ENCODE peak calls at places on chromosomes 1 and 21, in ten cellular contexts. O is colonic mucosa, A is transverse colon, R is endothelial cell, G is tibial artery, B is AG09319, T is fibroblast of pulmonary artery, Q is astrocyte of the spinal cord, P is HCT116, E is omental fat pad. K is an unnamed sample.

GRCh38 chr1:115302390-115302961 is 35.6 kb downstream of the NGF start:
- DNase-seq in O (no peak), A (no peak), R (no peak), G (no peak), B (peak; percentile 88), T (peak; percentile 90), Q (peak; percentile 82), P (no peak), E (no peak), K (no peak)

GRCh38 chr1:37995773-37996379 is 6.1 kb upstream of the SF3A3 start:
- DNase-seq in O (peak; percentile 62), A (peak; percentile 74), R (peak; percentile 47), G (peak; percentile 91), B (peak; percentile 92), T (peak; percentile 86), Q (peak; percentile 95), P (no peak), E (peak; percentile 75), K (no peak)

GRCh38 chr21:45822429-45823099 is 159.0 kb upstream of the COL6A1 start:
- DNase-seq in O (no peak), A (no peak), R (no peak), G (no peak), B (no peak), T (no peak), Q (no peak), P (no peak), E (no peak), K (no peak)

GRCh38 chr1:206578115-206578935 is 33.9 kb downstream of the EIF2D start:
- DNase-seq in O (no peak), A (no peak), R (no peak), G (no peak), B (no peak), T (no peak), Q (no peak), P (no peak), E (no peak), K (no peak)

GRCh38 chr1:115300087-115300856 is 37.8 kb downstream of the NGF start:
- DNase-seq in O (no peak), A (no peak), R (no peak), G (no peak), B (no peak), T (no peak), Q (no peak), P (no peak), E (no peak), K (no peak)

GRCh38 chr1:174114788-174115448 is 44.4 kb upstream of the RABGAP1L start:
- DNase-seq in O (peak; percentile 50), A (peak; percentile 16), R (peak; percentile 46), G (no peak), B (no peak), T (peak; percentile 58), Q (peak; percentile 36), P (peak; percentile 67), E (no peak), K (no peak)

GRCh38 chr1:154501423-154502065 is 475 bp upstream of the TDRD10 start:
- DNase-seq in O (peak; percentile 40), A (peak; percentile 37), R (peak; percentile 45), G (peak; percentile 77), B (no peak), T (peak; percentile 22), Q (no peak), P (no peak), E (peak; percentile 49), K (no peak)

GRCh38 chr1:94926365-94926914 is 470 bp downstream of the CNN3 start:
- DNase-seq in O (peak; percentile 60), A (peak; percentile 60), R (peak; percentile 77), G (peak; percentile 78), B (no peak), T (peak; percentile 64), Q (peak; percentile 63), P (no peak), E (no peak), K (peak; percentile 44)

GRCh38 chr21:34502480-34503106 is 9.4 kb downstream of the KCNE1 start:
- DNase-seq in O (no peak), A (no peak), R (no peak), G (no peak), B (no peak), T (no peak), Q (no peak), P (no peak), E (no peak), K (no peak)

GRCh38 chr1:68551459-68551858 is 54.6 kb upstream of the DEPDC1 start:
- DNase-seq in O (no peak), A (no peak), R (no peak), G (no peak), B (no peak), T (no peak), Q (peak; percentile 11), P (peak; percentile 67), E (no peak), K (no peak)

GRCh38 chr1:14929547-14930223 is 223.9 kb upstream of the TMEM51 start:
- DNase-seq in O (peak; percentile 83), A (peak; percentile 79), R (no peak), G (no peak), B (no peak), T (peak; percentile 29), Q (peak; percentile 36), P (no peak), E (no peak), K (peak; percentile 53)

GRCh38 chr1:117627562-117628165 is 21.8 kb downstream of the TENT5C start:
- DNase-seq in O (no peak), A (no peak), R (no peak), G (no peak), B (no peak), T (no peak), Q (no peak), P (no peak), E (no peak), K (no peak)

GRCh38 chr1:117815105-117815812 is 114.2 kb downstream of the GDAP2 start:
- DNase-seq in O (no peak), A (no peak), R (no peak), G (peak; percentile 53), B (no peak), T (peak; percentile 47), Q (peak; percentile 70), P (no peak), E (no peak), K (no peak)

GRCh38 chr1:76177644-76178043 is 103.1 kb downstream of the ST6GALNAC3 start:
- DNase-seq in O (no peak), A (no peak), R (no peak), G (no peak), B (no peak), T (no peak), Q (no peak), P (no peak), E (no peak), K (no peak)

GRCh38 chr1:25178917-25179571 is 53.3 kb downstream of the SYF2 start:
- DNase-seq in O (no peak), A (no peak), R (no peak), G (no peak), B (no peak), T (no peak), Q (no peak), P (no peak), E (no peak), K (no peak)

GRCh38 chr1:30305519-30305918 is 417.9 kb downstream of the MATN1 start:
- DNase-seq in O (peak; percentile 4), A (no peak), R (no peak), G (peak; percentile 33), B (no peak), T (no peak), Q (no peak), P (no peak), E (no peak), K (peak; percentile 2)

DNA sequence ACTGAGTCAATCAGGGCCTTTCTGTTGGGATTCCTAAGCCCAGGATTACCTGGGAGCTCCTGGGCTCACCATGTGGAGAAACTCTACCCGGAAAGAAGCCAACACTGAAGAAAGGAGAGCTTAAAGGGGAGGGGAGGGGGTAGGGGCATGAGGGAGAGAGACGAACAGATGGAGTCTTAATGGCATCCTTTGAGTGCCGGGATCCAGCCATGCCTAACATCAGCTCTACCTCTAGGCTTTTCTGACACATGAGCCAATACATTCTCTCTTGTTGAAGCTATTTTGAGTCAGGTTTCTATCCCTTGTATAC is 75.0 kb downstream of the NPHP4 start:
- DNase-seq in O (no peak), A (no peak), R (no peak), G (peak; percentile 5), B (no peak), T (no peak), Q (no peak), P (no peak), E (no peak), K (no peak)
- TF ChIP-seq CTCF in O (no peak), A (no peak), R (no peak), G (no peak), B (no peak), T (no peak), Q (no peak), P (no peak), E (no peak), K (no peak)

GRCh38 chr21:38815060-38815405 is 9.3 kb downstream of the ETS2 start:
- DNase-seq in O (no peak), A (no peak), R (no peak), G (no peak), B (no peak), T (no peak), Q (peak; percentile 69), P (no peak), E (no peak), K (no peak)
- TF ChIP-seq CTCF in O (no peak), A (no peak), R (no peak), G (no peak), B (no peak), T (no peak), Q (no peak), P (no peak), E (no peak), K (no peak)

GRCh38 chr1:178344513-178345077 is 152.2 kb downstream of the CLEC20A start:
- DNase-seq in O (peak; percentile 29), A (no peak), R (no peak), G (no peak), B (peak; percentile 81), T (peak; percentile 97), Q (peak; percentile 81), P (peak; percentile 52), E (no peak), K (no peak)
- TF ChIP-seq CTCF in O (peak; percentile 46), A (peak; percentile 29), R (no peak), G (no peak), B (peak; percentile 64), T (peak; percentile 70), Q (peak; percentile 60), P (peak; percentile 73), E (no peak), K (no peak)

DNA sequence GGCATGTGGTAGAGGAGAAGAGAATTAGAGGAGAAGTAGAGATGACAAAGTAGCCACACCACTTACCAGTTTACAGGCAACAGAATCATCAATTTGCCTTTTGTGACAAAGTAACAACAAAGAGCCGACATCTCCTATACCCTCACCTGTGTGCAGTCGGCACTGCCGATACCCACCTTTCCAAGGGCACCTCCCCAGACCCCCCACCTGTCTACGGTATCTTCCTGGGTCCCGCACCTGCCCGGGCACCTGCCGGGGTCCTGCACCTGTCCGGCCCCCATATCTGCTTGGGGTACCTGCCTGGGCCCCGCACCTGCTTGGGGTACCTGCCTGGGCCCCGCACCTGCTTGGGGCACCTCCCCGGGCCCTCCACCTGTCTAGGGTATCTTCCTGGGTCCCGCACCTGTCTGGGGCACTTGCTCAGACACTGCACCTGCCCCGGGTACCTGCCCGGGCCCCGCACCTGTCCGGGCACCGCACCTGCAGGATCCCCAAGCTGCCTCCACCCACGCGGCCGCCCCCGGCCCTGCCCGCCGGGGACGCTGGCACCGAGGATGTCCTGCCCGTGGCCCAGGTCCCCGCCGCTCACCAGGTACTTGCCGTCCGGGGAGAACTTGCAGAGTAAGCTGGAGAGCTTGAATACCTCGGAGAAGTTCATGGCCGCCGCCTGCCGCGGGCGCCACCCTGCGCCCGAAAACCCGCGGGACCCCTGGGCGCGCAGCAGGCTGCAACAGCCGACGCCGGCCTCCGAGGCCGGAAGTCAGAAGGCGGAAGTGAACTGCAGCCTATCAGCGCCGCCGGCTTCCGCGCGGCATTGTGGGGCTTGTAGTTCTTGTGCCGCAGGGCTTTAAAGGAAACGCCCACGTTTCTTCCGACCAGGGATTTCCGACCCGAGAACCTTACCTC is at the start of gene WRAP73:
- DNase-seq in O (peak; percentile 88), A (peak; percentile 93), R (peak; percentile 87), G (peak; percentile 92), B (peak; percentile 66), T (peak; percentile 92), Q (peak; percentile 92), P (peak; percentile 82), E (peak; percentile 74), K (peak; percentile 85)
- TF ChIP-seq CTCF in O (no peak), A (no peak), R (no peak), G (no peak), B (peak; percentile 8), T (no peak), Q (no peak), P (no peak), E (no peak), K (no peak)